ENCODE peak calls at places on chromosomes 7 and 10, in four cellular contexts. I is upper lobe of left lung, V is prostate gland, X is K562. R is an unnamed sample. For H3K27me3, the result is how much of the 10 kb centered on the place peaks cover.

GRCh38 chr7:10128748-10129147 is 844.9 kb upstream of the PHF14 start:
- DNase-seq in X (no peak), I (no peak), V (no peak), R (no peak)

GRCh38 chr10:99619090-99619800 is 994 bp downstream of the SLC25A28 start:
- DNase-seq in X (no peak), I (no peak), V (no peak), R (no peak)

GRCh38 chr7:7870590-7870989 is 98.0 kb upstream of the GLCCI1 start:
- DNase-seq in X (no peak), I (no peak), V (no peak), R (no peak)

GRCh38 chr7:68109299-68109698 is 1112.7 kb downstream of the TYW1 start:
- DNase-seq in X (no peak), I (no peak), V (no peak), R (no peak)

GRCh38 chr7:129431911-129432643 is 2.2 kb upstream of the STRIP2 start:
- DNase-seq in X (no peak), V (no peak), I (no peak), R (no peak)

GRCh38 chr10:9010093-9010492 is 955.6 kb downstream of the GATA3 start:
- DNase-seq in V (no peak), I (no peak), X (no peak), R (no peak)

GRCh38 chr10:63133787-63134557 is 844 bp downstream of the NRBF2 start:
- DNase-seq in V (no peak), X (no peak), I (no peak), R (no peak)

GRCh38 chr7:134589491-134589941 is 40.6 kb downstream of the AKR1B15 start:
- DNase-seq in X (no peak), V (peak), I (no peak), R (no peak)

GRCh38 chr10:51700228-51700835 is 937 bp upstream of the CSTF2T start:
- DNase-seq in I (no peak), X (peak), V (peak), R (no peak)

GRCh38 chr7:16759840-16760239 is 6.3 kb downstream of the TSPAN13 start:
- DNase-seq in V (no peak), I (no peak), X (no peak), R (no peak)

GRCh38 chr7:159030490-159031134 is 114.1 kb downstream of the VIPR2 start:
- DNase-seq in X (peak), V (no peak), I (peak), R (no peak)

GRCh38 chr7:159032753-159033472 is 111.8 kb downstream of the VIPR2 start:
- DNase-seq in V (peak), I (no peak), X (no peak), R (no peak)

GRCh38 chr7:159032310-159032709 is 112.4 kb downstream of the VIPR2 start:
- DNase-seq in V (peak), I (no peak), X (no peak), R (no peak)

GRCh38 chr7:159031135-159031701 is 113.4 kb downstream of the VIPR2 start:
- DNase-seq in I (no peak), X (peak), V (peak), R (no peak)

DNA sequence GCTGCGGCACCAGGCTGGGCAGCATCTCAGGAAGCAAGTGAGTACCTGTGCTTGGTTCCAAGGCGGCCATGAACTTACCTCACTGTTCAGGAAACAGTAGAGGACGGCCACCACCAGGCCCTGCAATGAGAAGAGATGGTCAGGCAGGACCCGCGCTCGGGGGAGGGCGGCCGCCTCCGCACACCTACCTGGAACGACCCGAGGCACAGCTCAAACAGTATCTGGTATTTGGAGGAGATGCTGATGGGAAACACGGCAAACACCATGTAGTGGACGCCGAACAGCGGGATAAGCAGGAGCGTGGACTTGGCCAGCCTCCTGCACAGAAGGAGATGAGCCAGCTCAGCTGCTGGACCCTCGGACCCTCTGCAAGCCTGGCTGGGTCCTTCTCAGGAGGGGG is 112.9 kb downstream of the VIPR2 start:
- DNase-seq in X (no peak), V (no peak), I (no peak), R (no peak)
- H3K27me3 ChIP-seq in X (half or more), V (under half), I (under half), R (under half)

DNA sequence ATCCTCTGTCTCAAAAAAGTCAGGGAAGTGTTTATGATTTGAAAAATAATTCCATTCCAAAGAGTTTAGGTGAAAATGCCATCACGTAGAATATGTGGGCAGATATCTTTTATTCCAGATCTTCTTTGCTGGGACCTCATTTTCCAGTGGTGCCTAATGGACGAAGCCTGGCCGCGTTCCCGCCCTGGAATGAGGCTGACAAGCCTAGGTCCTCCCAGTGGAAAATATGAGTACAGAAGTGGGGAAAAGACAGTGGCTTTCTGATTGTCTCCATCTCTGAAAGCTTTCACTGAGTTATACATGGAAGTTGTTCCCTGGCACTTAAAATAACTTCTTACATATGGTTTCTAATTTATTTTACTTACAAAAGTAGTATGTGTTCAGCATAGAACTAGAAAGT is 139.4 kb downstream of the TACC2 start:
- DNase-seq in I (no peak), V (no peak), X (no peak), R (no peak)
- TF ChIP-seq POLR2AphosphoS5 in I (no peak), V (no peak), X (no peak), R (no peak)

DNA sequence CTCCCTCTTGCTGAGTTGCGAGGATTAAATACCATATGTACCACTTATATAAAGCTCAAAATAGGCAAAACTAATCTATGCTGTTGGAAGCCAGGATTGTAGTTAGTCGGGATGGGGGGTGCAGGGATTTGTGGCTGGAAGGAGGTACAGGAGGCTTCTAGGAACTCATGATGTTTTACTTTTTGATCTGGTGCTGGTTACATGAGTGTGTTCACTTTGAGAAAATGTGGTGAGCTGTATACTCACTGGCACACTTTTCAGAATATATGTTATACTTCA is 106.7 kb downstream of the SLIT1 start:
- DNase-seq in X (no peak), V (no peak), I (no peak), R (no peak)
- H3K27me3 ChIP-seq in X (under half), V (under half), I (under half), R (under half)

GRCh38 chr7:42283553-42283952 is 46.5 kb upstream of the GLI3 start:
- DNase-seq in I (no peak), X (no peak), V (peak), R (no peak)
- TF ChIP-seq POLR2AphosphoS5 in I (no peak), X (no peak), V (peak), R (no peak)

DNA sequence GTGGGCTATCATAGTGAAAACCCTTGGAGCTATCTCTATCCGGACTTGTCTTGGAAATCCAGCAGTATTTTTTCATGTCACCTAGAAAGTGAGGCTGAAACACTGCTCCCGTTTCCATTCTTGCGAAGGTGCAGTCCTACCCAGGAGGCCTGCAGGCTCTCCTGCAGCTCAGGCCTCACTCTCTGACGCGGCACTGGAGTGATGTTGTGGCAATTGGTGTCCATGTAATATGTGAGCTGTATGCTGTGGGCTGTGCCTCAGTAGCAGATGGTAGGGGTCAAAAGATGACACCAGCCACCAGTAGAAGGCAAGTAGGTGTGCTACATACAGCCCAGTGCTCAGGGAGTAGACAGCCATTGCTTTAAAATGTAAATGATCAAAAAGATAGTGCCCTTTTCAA is 28.1 kb upstream of the ZNF680 start:
- DNase-seq in I (no peak), X (no peak), V (no peak), R (no peak)
- H3K27me3 ChIP-seq in I (under half), X (under half), V (under half), R (under half)

GRCh38 chr7:66371096-66371824 is 166.1 kb downstream of the TPST1 start:
- DNase-seq in X (no peak), V (no peak), I (no peak), R (no peak)
- TF ChIP-seq POLR2AphosphoS5 in X (no peak), V (no peak), I (no peak), R (no peak)

GRCh38 chr7:27186450-27187157 is 1.6 kb upstream of the HOXA11 start:
- DNase-seq in V (no peak), I (no peak), X (no peak), R (no peak)
- H3K27me3 ChIP-seq in V (under half), I (half or more), X (half or more), R (under half)

DNA sequence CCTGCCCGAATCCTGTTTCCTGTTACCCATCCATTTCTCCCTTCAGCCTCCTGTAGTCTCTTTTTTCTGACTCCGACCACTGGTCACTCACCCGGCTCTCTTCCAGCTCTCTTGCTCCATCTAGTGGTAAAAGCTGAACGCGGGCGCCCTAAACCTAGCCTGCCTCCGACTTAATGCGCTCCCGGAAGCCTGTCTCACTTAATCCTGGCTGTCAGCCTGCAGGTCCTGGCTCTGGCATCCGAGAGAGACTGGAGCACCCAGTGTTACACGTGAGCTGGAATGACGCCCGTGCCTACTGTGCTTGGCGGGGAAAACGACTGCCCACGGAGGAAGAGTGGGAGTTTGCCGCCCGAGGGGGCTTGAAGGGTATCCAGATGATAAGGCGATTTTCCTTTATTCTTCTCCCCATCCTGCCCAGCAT is 10.3 kb downstream of the SUMF2 start:
- DNase-seq in X (peak), V (peak), I (no peak), R (no peak)
- TF ChIP-seq POLR2AphosphoS5 in X (no peak), V (peak), I (no peak), R (no peak)

GRCh38 chr10:50515420-50515819 is 108.3 kb downstream of the SGMS1 start:
- DNase-seq in V (no peak), I (no peak), X (no peak), R (no peak)

GRCh38 chr10:50512743-50513416 is 110.9 kb downstream of the SGMS1 start:
- DNase-seq in X (no peak), I (no peak), V (no peak), R (no peak)

GRCh38 chr10:50516161-50516560 is 107.6 kb downstream of the SGMS1 start:
- DNase-seq in I (no peak), V (no peak), X (no peak), R (no peak)

GRCh38 chr10:50513956-50514355 is 109.8 kb downstream of the SGMS1 start:
- DNase-seq in X (no peak), I (no peak), V (no peak), R (no peak)

GRCh38 chr10:50514995-50515394 is 108.8 kb downstream of the SGMS1 start:
- DNase-seq in I (no peak), V (no peak), X (no peak), R (no peak)
- H3K27me3 ChIP-seq in I (under half), V (under half), X (under half), R (under half)

R was measured in Panc1.